ENCODE peak calls at places on chromosome 3, in seven cellular contexts. M is AG04450; K is ovary; R is CD8-positive, alpha-beta T cell; O is tibial nerve; C is tibial artery; A is cardiac muscle cell. L is an unnamed sample.

GRCh38 chr3:149450281-149450680 is 24.2 kb upstream of the TM4SF4 start:
- DNase-seq in M (no peak), K (no peak), R (no peak), O (no peak), C (no peak), A (no peak), L (no peak)

GRCh38 chr3:112640333-112640863 is 545 bp downstream of the CCDC80 start:
- DNase-seq in M (peak), K (peak), R (no peak), O (peak), C (no peak), A (peak), L (no peak)

GRCh38 chr3:127628788-127629456 is at the start of gene PODXL2:
- DNase-seq in M (no peak), K (peak), R (peak), O (no peak), C (no peak), A (peak), L (peak)

GRCh38 chr3:159102001-159102400 is 300.1 kb downstream of the MFSD1 start:
- DNase-seq in M (no peak), K (no peak), R (no peak), O (no peak), C (no peak), A (no peak), L (no peak)

GRCh38 chr3:104437891-104438290 is 928.8 kb upstream of the ALCAM start:
- DNase-seq in M (no peak), K (no peak), R (no peak), O (no peak), C (no peak), A (no peak), L (peak)

GRCh38 chr3:71070497-71071465 is 512.7 kb downstream of the FOXP1 start:
- DNase-seq in M (no peak), K (no peak), R (no peak), O (no peak), C (no peak), A (no peak), L (no peak)

GRCh38 chr3:46276497-46277099 is 34.3 kb downstream of the CCR3 start:
- DNase-seq in M (no peak), K (peak), R (peak), O (peak), C (no peak), A (peak), L (no peak)

GRCh38 chr3:101849714-101850326 is 506 bp downstream of the NFKBIZ start:
- DNase-seq in M (no peak), K (peak), R (peak), O (peak), C (peak), A (peak), L (peak)

GRCh38 chr3:138862924-138863775 is 28.4 kb upstream of the PIK3CB start:
- DNase-seq in M (no peak), K (no peak), R (no peak), O (no peak), C (no peak), A (no peak), L (no peak)

GRCh38 chr3:174215426-174215825 is 643.7 kb upstream of the NAALADL2 start:
- DNase-seq in M (no peak), K (no peak), R (no peak), O (no peak), C (no peak), A (no peak), L (no peak)

GRCh38 chr3:85081191-85081895 is 122.6 kb downstream of the CADM2 start:
- DNase-seq in M (no peak), K (no peak), R (no peak), O (no peak), C (no peak), A (peak), L (peak)

GRCh38 chr3:27737091-27737490 is 15.0 kb upstream of the EOMES start:
- DNase-seq in M (no peak), K (no peak), R (no peak), O (no peak), C (no peak), A (no peak), L (no peak)

GRCh38 chr3:77186728-77187127 is 146.8 kb downstream of the ROBO2 start:
- DNase-seq in M (peak), K (no peak), R (no peak), O (no peak), C (no peak), A (no peak), L (no peak)

GRCh38 chr3:71537211-71537611 is 46.3 kb downstream of the FOXP1 start:
- DNase-seq in M (peak), K (peak), R (no peak), O (peak), C (peak), A (no peak), L (no peak)

GRCh38 chr3:98522538-98523281 is at the start of gene CLDND1:
- DNase-seq in M (peak), K (peak), R (peak), O (peak), C (peak), A (peak), L (peak)

GRCh38 chr3:141410861-141411771 is 42.8 kb downstream of the ZBTB38 start:
- DNase-seq in M (no peak), K (no peak), R (peak), O (no peak), C (no peak), A (no peak), L (peak)

GRCh38 chr3:136251511-136251910 is 1.4 kb downstream of the PCCB start:
- DNase-seq in M (no peak), K (no peak), R (no peak), O (peak), C (no peak), A (no peak), L (no peak)

GRCh38 chr3:122005033-122005565 is 16.9 kb downstream of the ILDR1 start:
- DNase-seq in M (no peak), K (no peak), R (no peak), O (no peak), C (no peak), A (no peak), L (no peak)

GRCh38 chr3:197317250-197317963 is 19.0 kb upstream of the DLG1 start:
- DNase-seq in M (no peak), K (no peak), R (no peak), O (no peak), C (no peak), A (no peak), L (no peak)

GRCh38 chr3:182814419-182815160 is 21.3 kb downstream of the ATP11B start:
- DNase-seq in M (no peak), K (no peak), R (no peak), O (no peak), C (no peak), A (no peak), L (no peak)

GRCh38 chr3:151933224-151933858 is 59.9 kb downstream of the SUCNR1 start:
- DNase-seq in M (no peak), K (no peak), R (no peak), O (no peak), C (no peak), A (no peak), L (no peak)

GRCh38 chr3:143998266-143998665 is 26.6 kb downstream of the DIPK2A start:
- DNase-seq in M (no peak), K (no peak), R (no peak), O (peak), C (no peak), A (no peak), L (no peak)

GRCh38 chr3:172208586-172209332 is 169.4 kb downstream of the FNDC3B start:
- DNase-seq in M (no peak), K (no peak), R (no peak), O (no peak), C (no peak), A (no peak), L (no peak)

GRCh38 chr3:190696777-190697501 is 165.6 kb downstream of the GMNC start:
- DNase-seq in M (no peak), K (no peak), R (no peak), O (no peak), C (no peak), A (peak), L (no peak)

GRCh38 chr3:95926904-95927501 is 887.4 kb upstream of the EPHA6 start:
- DNase-seq in M (no peak), K (no peak), R (no peak), O (no peak), C (no peak), A (peak), L (no peak)

GRCh38 chr3:111173328-111173900 is 101.8 kb downstream of the NECTIN3 start:
- DNase-seq in M (no peak), K (no peak), R (no peak), O (no peak), C (no peak), A (peak), L (no peak)

GRCh38 chr3:61877359-61877770 is 316.0 kb downstream of the PTPRG start:
- DNase-seq in M (no peak), K (no peak), R (no peak), O (no peak), C (no peak), A (no peak), L (no peak)

GRCh38 chr3:169686874-169687273 is 23.4 kb upstream of the MECOM start:
- DNase-seq in M (no peak), K (no peak), R (no peak), O (no peak), C (no peak), A (no peak), L (no peak)

GRCh38 chr3:63968612-63969350 is 54.5 kb downstream of the PSMD6 start:
- DNase-seq in M (no peak), K (no peak), R (no peak), O (no peak), C (no peak), A (no peak), L (no peak)

GRCh38 chr3:31919528-31919927 is 61.5 kb downstream of the OSBPL10 start:
- DNase-seq in M (no peak), K (no peak), R (no peak), O (no peak), C (no peak), A (no peak), L (no peak)
- H3K27ac ChIP-seq in M (no peak), K (no peak), R (no peak), O (no peak), C (no peak), A (no peak), L (no peak)

DNA sequence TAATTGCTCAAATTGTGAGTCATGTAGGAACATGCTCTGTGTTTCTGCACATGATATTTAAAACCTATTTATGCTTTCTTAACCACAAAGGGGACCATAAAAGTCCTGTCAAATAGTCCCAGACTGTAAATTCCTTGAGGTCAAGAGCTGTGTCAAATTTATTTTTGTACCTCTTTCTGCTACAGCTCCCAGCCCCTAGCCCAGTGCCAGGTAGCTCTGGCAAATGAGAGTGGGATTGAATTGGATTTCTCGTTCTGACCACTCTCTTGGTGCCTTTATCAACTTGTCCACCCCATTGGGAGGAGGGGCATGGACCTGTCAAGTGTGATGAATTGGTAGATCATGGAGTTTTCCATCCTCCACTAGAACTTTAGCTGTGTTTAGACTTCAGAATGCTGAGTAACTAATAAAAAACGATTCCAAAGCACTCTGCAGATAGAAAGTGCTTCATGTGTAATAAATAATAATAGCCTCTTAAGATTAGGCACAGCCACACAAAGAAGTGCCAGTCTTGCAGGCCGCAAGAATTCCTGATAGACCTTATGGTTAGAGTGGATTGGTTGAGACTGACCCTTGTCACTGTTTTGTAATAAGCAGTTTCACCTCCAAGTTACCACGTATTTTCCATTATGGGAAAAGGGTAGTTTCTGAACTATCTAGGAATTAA is 120.4 kb downstream of the LPP start:
- DNase-seq in M (no peak), K (no peak), R (no peak), O (no peak), C (no peak), A (peak), L (no peak)
- H3K27ac ChIP-seq in M (no peak), K (no peak), R (no peak), O (peak), C (peak), A (peak), L (no peak)

GRCh38 chr3:131898346-131898745 is 136.5 kb downstream of the CPNE4 start:
- DNase-seq in M (no peak), K (no peak), R (no peak), O (no peak), C (no peak), A (no peak), L (no peak)
- H3K27ac ChIP-seq in M (no peak), K (no peak), R (no peak), O (no peak), C (no peak), A (no peak), L (no peak)

DNA sequence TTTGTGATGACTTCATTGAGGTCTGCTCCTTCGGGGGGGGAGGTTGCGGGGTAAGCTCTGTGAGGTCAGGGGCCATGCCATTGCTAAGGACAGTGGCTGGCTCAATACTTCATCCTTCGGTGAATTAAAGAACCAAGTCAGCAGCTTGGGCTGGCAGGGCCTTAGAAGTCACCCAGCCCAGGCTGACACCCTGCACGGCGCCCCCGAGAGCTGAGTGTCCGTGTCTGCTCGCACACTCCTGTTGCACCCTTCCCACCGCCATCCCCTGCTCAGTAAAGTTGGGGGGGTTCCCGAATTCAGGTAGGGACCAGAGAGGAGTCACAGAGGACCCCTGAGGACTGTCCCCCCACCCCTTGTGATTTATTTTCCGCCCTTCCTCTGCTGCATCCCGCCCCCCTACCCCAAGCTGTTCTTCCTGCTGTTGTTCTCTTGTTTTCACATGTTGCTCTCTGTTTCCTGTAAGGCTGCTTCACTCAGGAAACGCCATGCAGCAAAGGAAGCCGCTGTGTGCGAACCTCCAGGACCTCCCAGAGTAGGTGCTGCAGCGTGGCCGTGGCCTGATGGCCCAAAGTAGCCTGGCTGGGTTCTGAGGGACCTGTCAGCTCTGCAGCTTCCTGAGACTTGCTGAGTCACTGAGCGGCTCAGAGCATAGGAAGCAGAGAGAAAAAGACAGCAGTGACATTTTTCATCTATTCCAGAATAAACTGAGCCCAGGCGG is 14.4 kb downstream of the EFCC1 start:
- DNase-seq in M (no peak), K (no peak), R (peak), O (no peak), C (no peak), A (no peak), L (no peak)
- H3K27ac ChIP-seq in M (no peak), K (no peak), R (peak), O (peak), C (no peak), A (no peak), L (no peak)

DNA sequence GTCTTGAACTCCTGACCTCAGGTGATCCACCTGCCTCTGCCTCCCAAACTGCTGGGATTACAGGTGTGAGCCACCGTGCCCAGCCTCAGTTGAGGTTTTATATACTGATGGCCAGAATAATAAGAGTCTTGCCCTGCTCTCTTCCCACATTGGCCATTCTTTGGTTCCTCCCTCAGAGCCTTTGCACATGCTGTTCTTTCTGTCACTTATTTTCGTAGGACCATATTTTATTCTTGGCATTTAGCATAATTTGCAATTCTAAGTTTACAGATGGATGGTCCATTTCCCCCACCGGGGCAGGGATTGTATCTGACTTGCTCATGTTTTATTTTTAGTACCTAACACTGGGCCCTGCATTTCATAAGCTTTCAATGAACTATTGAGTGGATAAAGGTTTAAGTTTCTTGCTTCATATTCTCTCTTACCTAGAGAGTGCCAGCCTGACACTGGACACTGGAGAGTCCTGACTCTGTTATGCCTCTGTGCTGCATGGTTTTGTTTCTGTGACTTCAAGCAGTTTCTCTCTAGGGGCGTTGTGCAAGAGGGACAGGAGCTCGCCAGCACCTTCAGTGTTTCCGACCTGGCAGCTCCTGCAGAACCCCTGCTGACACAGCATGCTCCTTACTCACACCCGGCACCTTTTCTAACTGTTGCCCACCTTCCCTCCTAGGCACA is 87.4 kb downstream of the FLNB start:
- DNase-seq in M (no peak), K (no peak), R (no peak), O (no peak), C (no peak), A (no peak), L (no peak)
- H3K27ac ChIP-seq in M (no peak), K (no peak), R (no peak), O (no peak), C (peak), A (no peak), L (no peak)

GRCh38 chr3:60009931-60010478 is 960.2 kb upstream of the CFAP20DC start:
- DNase-seq in M (no peak), K (no peak), R (no peak), O (no peak), C (no peak), A (no peak), L (no peak)

GRCh38 chr3:60013241-60013640 is 963.4 kb upstream of the CFAP20DC start:
- DNase-seq in M (no peak), K (no peak), R (no peak), O (no peak), C (no peak), A (no peak), L (no peak)

GRCh38 chr3:60010778-60011177 is 961.0 kb upstream of the CFAP20DC start:
- DNase-seq in M (no peak), K (no peak), R (peak), O (no peak), C (no peak), A (no peak), L (no peak)
- H3K27ac ChIP-seq in M (no peak), K (no peak), R (peak), O (no peak), C (no peak), A (no peak), L (no peak)

DNA sequence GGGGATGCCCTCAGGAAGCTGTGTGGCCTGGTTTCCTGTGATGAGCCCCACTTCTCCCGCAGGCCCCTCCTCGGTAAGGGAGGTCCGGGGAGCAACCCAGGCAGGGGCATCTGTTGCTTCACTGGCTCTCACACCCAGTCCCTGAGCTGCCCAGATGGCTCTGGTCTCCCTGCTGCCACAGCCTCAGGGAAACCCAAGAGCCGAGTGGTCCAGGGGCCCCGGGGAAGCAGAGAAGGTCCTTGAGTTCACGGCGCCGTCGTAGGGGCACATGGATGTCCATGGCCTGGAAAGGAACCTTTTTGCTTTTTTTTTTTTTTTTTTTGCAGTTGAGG is 13.3 kb upstream of the LRRC15 start:
- DNase-seq in M (no peak), K (no peak), R (no peak), O (no peak), C (no peak), A (no peak), L (no peak)
- H3K27ac ChIP-seq in M (no peak), K (no peak), R (no peak), O (no peak), C (no peak), A (no peak), L (no peak)

DNA sequence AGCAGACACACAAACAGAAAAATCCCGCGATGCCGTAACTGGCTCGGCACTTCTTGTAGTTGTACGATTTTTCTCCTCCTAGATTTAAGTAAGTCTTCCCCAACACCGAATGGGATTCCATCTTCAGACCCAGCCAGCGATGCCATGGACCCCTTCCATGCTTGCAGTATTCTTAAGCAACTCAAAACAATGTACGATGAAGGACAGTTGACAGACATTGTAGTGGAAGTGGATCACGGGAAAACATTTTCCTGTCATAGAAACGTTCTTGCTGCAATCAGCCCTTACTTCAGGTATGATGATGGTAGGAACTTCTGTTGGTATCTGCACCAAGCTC is 760 bp downstream of the KBTBD8 start:
- DNase-seq in M (no peak), K (no peak), R (no peak), O (no peak), C (no peak), A (no peak), L (no peak)
- H3K27ac ChIP-seq in M (no peak), K (no peak), R (peak), O (peak), C (peak), A (peak), L (peak)

L was measured in substantia nigra.